ENCODE peak calls at places on chromosomes 3 and 15, in four cellular contexts. W is breast epithelium, S is esophagus muscularis mucosa, R is sigmoid colon. T is an unnamed sample.
A peak's percentile ranks its signal among the peaks of the same experiment; 100 is the strongest.

GRCh38 chr3:45939341-45939771 is 3.9 kb upstream of the CXCR6 start:
- DNase-seq in W (no peak), R (no peak), S (no peak), T (no peak)

GRCh38 chr3:74465652-74466415 is 148.6 kb downstream of the CNTN3 start:
- DNase-seq in R (no peak), W (no peak), S (no peak), T (no peak)

GRCh38 chr3:8503871-8504610 is 2.4 kb downstream of the LMCD1 start:
- DNase-seq in W (no peak), R (no peak), S (no peak), T (no peak)

GRCh38 chr3:102444101-102444500 is 9.3 kb downstream of the ZPLD1 start:
- DNase-seq in R (no peak), W (no peak), S (no peak), T (no peak)

GRCh38 chr3:127459891-127460290 is 130.6 kb downstream of the TPRA1 start:
- DNase-seq in S (no peak), R (no peak), W (no peak), T (no peak)

GRCh38 chr15:96171842-96172241 is 158.7 kb upstream of the NR2F2 start:
- DNase-seq in W (no peak), R (no peak), S (no peak), T (no peak)

GRCh38 chr3:2354702-2355101 is 256.0 kb downstream of the CNTN4 start:
- DNase-seq in S (peak; percentile 60), R (no peak), W (no peak), T (no peak)

GRCh38 chr3:126964950-126965349 is 18.0 kb upstream of the PLXNA1 start:
- DNase-seq in R (peak; percentile 37), S (no peak), W (no peak), T (no peak)

GRCh38 chr3:111729087-111729846 is 129.8 kb upstream of the PHLDB2 start:
- DNase-seq in W (no peak), R (peak; percentile 78), S (peak; percentile 91), T (no peak)

GRCh38 chr3:101780661-101781060 is 1.6 kb downstream of the NXPE3 start:
- DNase-seq in W (no peak), R (no peak), S (no peak), T (no peak)

GRCh38 chr15:73464602-73465001 is 21.6 kb downstream of the REC114 start:
- DNase-seq in W (no peak), R (no peak), S (no peak), T (no peak)

GRCh38 chr3:25589783-25590258 is 74.9 kb downstream of the TOP2B start:
- DNase-seq in S (peak; percentile 79), R (no peak), W (no peak), T (no peak)

GRCh38 chr3:189839576-189839975 is 208.4 kb downstream of the TP63 start:
- DNase-seq in W (no peak), S (no peak), R (no peak), T (no peak)

GRCh38 chr3:33363113-33363800 is 76.9 kb downstream of the UBP1 start:
- DNase-seq in R (no peak), W (no peak), S (no peak), T (no peak)

GRCh38 chr15:73866881-73867410 is 6.4 kb upstream of the TBC1D21 start:
- DNase-seq in R (no peak), W (no peak), S (no peak), T (no peak)

GRCh38 chr15:27490867-27491595 is 520.0 kb downstream of the GABRG3 start:
- DNase-seq in S (no peak), W (no peak), R (no peak), T (no peak)

GRCh38 chr3:61561374-61562041 is at the start of gene PTPRG:
- DNase-seq in S (peak; percentile 95), R (peak; percentile 97), W (peak; percentile 84), T (peak; percentile 90)

GRCh38 chr3:153172796-153173757 is 11.1 kb downstream of the RAP2B start:
- DNase-seq in R (no peak), W (no peak), S (no peak), T (no peak)

GRCh38 chr3:48459773-48460516 is 13.4 kb downstream of the ATRIP start:
- DNase-seq in S (no peak), R (no peak), W (no peak), T (no peak)

GRCh38 chr3:111765136-111765535 is 93.9 kb upstream of the PHLDB2 start:
- DNase-seq in S (no peak), W (no peak), R (no peak), T (no peak)

GRCh38 chr3:18440053-18440768 is 15.1 kb upstream of the SATB1 start:
- DNase-seq in R (no peak), W (no peak), S (no peak), T (no peak)

GRCh38 chr3:170997966-170998913 is 28.3 kb downstream of the SLC2A2 start:
- DNase-seq in S (no peak), R (no peak), W (no peak), T (no peak)

GRCh38 chr15:84908564-84908963 is 24.1 kb downstream of the SLC28A1 start:
- DNase-seq in W (no peak), S (no peak), R (no peak), T (no peak)

GRCh38 chr3:981156-981555 is 111.7 kb upstream of the CNTN6 start:
- DNase-seq in S (no peak), R (no peak), W (no peak), T (no peak)

GRCh38 chr15:33200444-33200843 is 5.9 kb upstream of the FMN1 start:
- DNase-seq in R (no peak), W (no peak), S (peak; percentile 50), T (no peak)

GRCh38 chr3:43072361-43072760 is 33.5 kb downstream of the POMGNT2 start:
- DNase-seq in S (no peak), R (no peak), W (no peak), T (no peak)

GRCh38 chr15:42499888-42500609 is 4.6 kb downstream of the SNAP23 start:
- DNase-seq in R (no peak), W (no peak), S (no peak), T (no peak)

GRCh38 chr3:42752441-42752840 is 20.6 kb downstream of the CCDC13 start:
- DNase-seq in S (no peak), R (no peak), W (no peak), T (no peak)

GRCh38 chr3:72665701-72666443 is 182.4 kb downstream of the SHQ1 start:
- DNase-seq in S (no peak), R (no peak), W (peak; percentile 65), T (peak; percentile 33)

GRCh38 chr15:60390931-60391501 is 6.8 kb downstream of the ANXA2 start:
- DNase-seq in R (peak; percentile 82), S (no peak), W (no peak), T (no peak)

GRCh38 chr3:55592572-55592971 is 105.5 kb upstream of the WNT5A start:
- DNase-seq in R (no peak), S (no peak), W (no peak), T (no peak)

DNA sequence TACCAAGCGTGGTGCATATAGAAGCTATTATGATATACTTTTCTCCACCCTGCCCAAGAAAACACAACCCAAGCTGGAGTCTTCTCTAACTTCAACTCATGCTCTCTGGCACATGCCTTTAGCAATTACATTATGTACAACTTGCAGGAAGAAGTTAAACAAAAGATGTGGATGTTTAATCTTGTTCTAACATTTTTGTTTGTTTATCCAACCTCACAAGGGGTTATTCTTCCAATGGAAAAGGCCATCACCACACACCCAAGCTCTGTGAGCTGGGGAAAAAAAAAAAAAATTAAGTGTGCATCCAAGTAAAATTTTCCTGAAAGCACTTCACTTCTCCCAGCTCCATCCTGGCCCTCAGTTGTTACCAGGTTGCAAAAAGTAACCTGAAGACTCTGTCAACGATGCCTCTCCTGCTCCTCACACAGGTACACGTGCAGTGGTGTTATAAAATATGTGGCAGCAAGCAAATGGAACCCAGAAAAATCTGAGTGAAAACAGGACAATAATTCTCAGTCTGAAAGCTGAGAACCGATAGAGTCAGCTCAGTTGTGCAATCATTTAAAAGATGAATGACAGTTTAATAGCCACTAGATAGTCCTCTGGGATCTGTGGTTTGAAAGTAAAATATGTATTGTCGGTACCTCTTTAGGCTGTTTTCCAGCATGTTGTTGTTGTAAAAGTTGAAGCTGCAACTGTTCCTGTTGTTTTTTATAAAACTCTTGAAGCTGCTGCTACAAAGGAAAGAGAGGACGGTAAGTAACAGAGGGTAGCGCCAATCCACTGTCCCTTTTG is 531.4 kb downstream of the FOXP1 start:
- DNase-seq in W (no peak), R (no peak), S (peak; percentile 31), T (no peak)
- H3K4me1 ChIP-seq in W (no peaks in the 10 kb centered on the region), R (peaks cover 100% of the 10 kb centered on the region), S (peaks cover 86% of the 10 kb centered on the region), T (peaks cover 40% of the 10 kb centered on the region)

GRCh38 chr15:80162059-80162554 is 9.3 kb downstream of the FAH start:
- DNase-seq in S (no peak), W (no peak), R (peak; percentile 77), T (peak; percentile 44)
- TF ChIP-seq POLR2AphosphoS5 in S (no peak), W (no peak), R (no peak), T (peak; percentile 61)

DNA sequence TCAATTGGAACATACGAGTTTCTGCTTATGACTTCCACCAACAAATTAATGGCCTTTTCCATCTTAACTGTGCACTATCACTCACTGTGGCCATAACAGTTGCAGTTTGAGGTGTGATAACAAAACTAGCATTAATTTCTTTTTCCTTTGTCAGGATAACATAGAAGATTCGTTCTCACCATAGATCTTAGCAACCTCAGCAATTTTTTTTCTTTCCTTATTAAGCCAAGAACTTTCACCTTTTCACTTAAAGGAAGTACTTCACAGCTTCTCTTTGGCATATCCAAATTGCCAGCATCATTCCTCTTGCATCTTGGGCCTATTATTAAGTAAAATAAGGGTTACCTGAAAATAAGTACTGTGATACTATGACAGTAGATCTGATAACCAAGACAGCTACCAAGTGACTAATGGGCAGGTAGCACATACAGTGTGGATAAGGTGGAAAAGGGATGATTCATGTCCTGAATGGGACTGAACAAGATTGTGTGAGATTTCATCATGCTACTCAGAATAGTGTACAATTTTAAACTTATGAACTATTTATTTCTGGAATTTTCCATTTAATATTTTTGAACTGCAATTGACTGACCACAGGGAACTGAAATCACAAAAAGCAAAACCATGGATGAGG is 46.6 kb downstream of the CEP70 start:
- DNase-seq in R (no peak), W (no peak), S (no peak), T (no peak)
- H3K9me3 ChIP-seq in R (peaks cover 5% of the 10 kb centered on the region), W (peaks cover 31% of the 10 kb centered on the region), S (no peaks in the 10 kb centered on the region), T (no peaks in the 10 kb centered on the region)

GRCh38 chr3:29777869-29778268 is 497.0 kb downstream of the RBMS3 start:
- DNase-seq in W (no peak), R (no peak), S (no peak), T (no peak)
- H3K4me1 ChIP-seq in W (no peaks in the 10 kb centered on the region), R (no peaks in the 10 kb centered on the region), S (no peaks in the 10 kb centered on the region), T (no peaks in the 10 kb centered on the region)

GRCh38 chr3:133824961-133825485 is 19.4 kb downstream of the SRPRB start:
- DNase-seq in W (no peak), R (no peak), S (peak; percentile 87), T (no peak)
- TF ChIP-seq POLR2AphosphoS5 in W (no peak), R (no peak), S (no peak), T (no peak)

GRCh38 chr3:146491303-146491702 is 21.9 kb upstream of the PLSCR2 start:
- DNase-seq in W (no peak), R (no peak), S (no peak), T (no peak)
- H3K9me3 ChIP-seq in W (no peaks in the 10 kb centered on the region), R (no peaks in the 10 kb centered on the region), S (no peaks in the 10 kb centered on the region), T (no peaks in the 10 kb centered on the region)

GRCh38 chr3:69107841-69108240 is 14.6 kb downstream of the LMOD3 start:
- DNase-seq in S (no peak), W (no peak), R (no peak), T (no peak)
- H3K4me1 ChIP-seq in S (peaks cover 30% of the 10 kb centered on the region), W (no peaks in the 10 kb centered on the region), R (peaks cover 9% of the 10 kb centered on the region), T (no peaks in the 10 kb centered on the region)

T was measured in prostate gland.